ENCODE peak calls at places on chromosomes 3 and 15, in nine cellular contexts. One of them, this sample, is unnamed.

GRCh38 chr3:18531662-18532061 is 106.5 kb upstream of the SATB1 start:
- DNase-seq in adrenal gland: no peak
- DNase-seq in activated gamma-delta T cell treated with Interleukin-2 at 50 U/mL for 16 hours: no peak
- DNase-seq in cardiac muscle cell: no peak
- DNase-seq in ELR: no peak
- DNase-seq in NCI-H748 treated with DMSO at 0.1 percent for 48 hours: no peak
- DNase-seq in aorta: no peak
- DNase-seq in activated T-cell treated with anti-CD3 and anti-CD28 coated beads for 24 hours: no peak
- DNase-seq in GM12892: no peak
- DNase-seq in this sample: peak

GRCh38 chr3:111072016-111072891 is 638 bp downstream of the NECTIN3 start:
- DNase-seq in aorta: peak
- DNase-seq in adrenal gland: peak
- DNase-seq in ELR: peak
- DNase-seq in activated T-cell treated with anti-CD3 and anti-CD28 coated beads for 24 hours: no peak
- DNase-seq in activated gamma-delta T cell treated with Interleukin-2 at 50 U/mL for 16 hours: no peak
- DNase-seq in cardiac muscle cell: peak
- DNase-seq in GM12892: no peak
- DNase-seq in NCI-H748 treated with DMSO at 0.1 percent for 48 hours: no peak
- DNase-seq in this sample: peak

GRCh38 chr15:70058642-70059360 is 38.9 kb downstream of the TLE3 start:
- DNase-seq in ELR: no peak
- DNase-seq in GM12892: no peak
- DNase-seq in cardiac muscle cell: no peak
- DNase-seq in activated T-cell treated with anti-CD3 and anti-CD28 coated beads for 24 hours: no peak
- DNase-seq in aorta: peak
- DNase-seq in adrenal gland: no peak
- DNase-seq in activated gamma-delta T cell treated with Interleukin-2 at 50 U/mL for 16 hours: no peak
- DNase-seq in NCI-H748 treated with DMSO at 0.1 percent for 48 hours: no peak
- DNase-seq in this sample: no peak

GRCh38 chr3:52396011-52396906 is 48.6 kb downstream of the SEMA3G start:
- DNase-seq in aorta: peak
- DNase-seq in activated gamma-delta T cell treated with Interleukin-2 at 50 U/mL for 16 hours: no peak
- DNase-seq in ELR: no peak
- DNase-seq in cardiac muscle cell: no peak
- DNase-seq in NCI-H748 treated with DMSO at 0.1 percent for 48 hours: no peak
- DNase-seq in activated T-cell treated with anti-CD3 and anti-CD28 coated beads for 24 hours: no peak
- DNase-seq in adrenal gland: no peak
- DNase-seq in GM12892: no peak
- DNase-seq in this sample: no peak

GRCh38 chr3:37741644-37742043 is 120.0 kb upstream of the CTDSPL start:
- DNase-seq in activated gamma-delta T cell treated with Interleukin-2 at 50 U/mL for 16 hours: no peak
- DNase-seq in NCI-H748 treated with DMSO at 0.1 percent for 48 hours: no peak
- DNase-seq in adrenal gland: peak
- DNase-seq in cardiac muscle cell: peak
- DNase-seq in aorta: peak
- DNase-seq in activated T-cell treated with anti-CD3 and anti-CD28 coated beads for 24 hours: no peak
- DNase-seq in GM12892: no peak
- DNase-seq in ELR: peak
- DNase-seq in this sample: no peak

GRCh38 chr3:197487911-197488391 is 67.8 kb downstream of the BDH1 start:
- DNase-seq in cardiac muscle cell: peak
- DNase-seq in GM12892: no peak
- DNase-seq in ELR: peak
- DNase-seq in aorta: no peak
- DNase-seq in activated gamma-delta T cell treated with Interleukin-2 at 50 U/mL for 16 hours: no peak
- DNase-seq in NCI-H748 treated with DMSO at 0.1 percent for 48 hours: no peak
- DNase-seq in activated T-cell treated with anti-CD3 and anti-CD28 coated beads for 24 hours: no peak
- DNase-seq in adrenal gland: peak
- DNase-seq in this sample: no peak

GRCh38 chr15:31366169-31366734 is 39.6 kb downstream of the KLF13 start:
- DNase-seq in aorta: no peak
- DNase-seq in cardiac muscle cell: peak
- DNase-seq in activated gamma-delta T cell treated with Interleukin-2 at 50 U/mL for 16 hours: no peak
- DNase-seq in GM12892: no peak
- DNase-seq in NCI-H748 treated with DMSO at 0.1 percent for 48 hours: no peak
- DNase-seq in ELR: no peak
- DNase-seq in adrenal gland: no peak
- DNase-seq in activated T-cell treated with anti-CD3 and anti-CD28 coated beads for 24 hours: no peak
- DNase-seq in this sample: peak

GRCh38 chr15:34953851-34954250 is 15.7 kb downstream of the AQR start:
- DNase-seq in activated T-cell treated with anti-CD3 and anti-CD28 coated beads for 24 hours: no peak
- DNase-seq in adrenal gland: no peak
- DNase-seq in GM12892: no peak
- DNase-seq in activated gamma-delta T cell treated with Interleukin-2 at 50 U/mL for 16 hours: no peak
- DNase-seq in ELR: no peak
- DNase-seq in aorta: no peak
- DNase-seq in cardiac muscle cell: no peak
- DNase-seq in NCI-H748 treated with DMSO at 0.1 percent for 48 hours: no peak
- DNase-seq in this sample: no peak

GRCh38 chr3:17033516-17034168 is 148.9 kb downstream of the PLCL2 start:
- DNase-seq in activated T-cell treated with anti-CD3 and anti-CD28 coated beads for 24 hours: no peak
- DNase-seq in ELR: peak
- DNase-seq in NCI-H748 treated with DMSO at 0.1 percent for 48 hours: no peak
- DNase-seq in GM12892: no peak
- DNase-seq in aorta: no peak
- DNase-seq in cardiac muscle cell: peak
- DNase-seq in adrenal gland: no peak
- DNase-seq in activated gamma-delta T cell treated with Interleukin-2 at 50 U/mL for 16 hours: peak
- DNase-seq in this sample: no peak

GRCh38 chr3:123791073-123791370 is 93.1 kb downstream of the MYLK start:
- DNase-seq in aorta: no peak
- DNase-seq in NCI-H748 treated with DMSO at 0.1 percent for 48 hours: no peak
- DNase-seq in GM12892: no peak
- DNase-seq in cardiac muscle cell: no peak
- DNase-seq in ELR: no peak
- DNase-seq in adrenal gland: no peak
- DNase-seq in activated T-cell treated with anti-CD3 and anti-CD28 coated beads for 24 hours: no peak
- DNase-seq in activated gamma-delta T cell treated with Interleukin-2 at 50 U/mL for 16 hours: no peak
- DNase-seq in this sample: no peak

GRCh38 chr3:40304352-40304751 is 5.2 kb upstream of the EIF1B start:
- DNase-seq in GM12892: no peak
- DNase-seq in activated gamma-delta T cell treated with Interleukin-2 at 50 U/mL for 16 hours: no peak
- DNase-seq in aorta: no peak
- DNase-seq in NCI-H748 treated with DMSO at 0.1 percent for 48 hours: no peak
- DNase-seq in activated T-cell treated with anti-CD3 and anti-CD28 coated beads for 24 hours: no peak
- DNase-seq in cardiac muscle cell: no peak
- DNase-seq in adrenal gland: no peak
- DNase-seq in ELR: no peak
- DNase-seq in this sample: no peak

GRCh38 chr3:141393151-141394076 is 25.1 kb downstream of the ZBTB38 start:
- DNase-seq in GM12892: no peak
- DNase-seq in activated T-cell treated with anti-CD3 and anti-CD28 coated beads for 24 hours: no peak
- DNase-seq in aorta: no peak
- DNase-seq in ELR: no peak
- DNase-seq in cardiac muscle cell: peak
- DNase-seq in NCI-H748 treated with DMSO at 0.1 percent for 48 hours: no peak
- DNase-seq in adrenal gland: peak
- DNase-seq in activated gamma-delta T cell treated with Interleukin-2 at 50 U/mL for 16 hours: no peak
- DNase-seq in this sample: no peak

This sample was measured in stimulated activated naive CD8-positive, alpha-beta T cell treated with anti-CD3 and anti-CD28 coated beads, Interleukin-15, amount 100 ng/mL, for 72 hours.